ENCODE peak calls at places on chromosomes 1 and 21, in ten cellular contexts. R is neural progenitor cell; M is activated CD8-positive, alpha-beta memory T cell treated with anti-CD3 and anti-CD28 coated beads for 48 hours; A is activated CD4-positive, alpha-beta T cell treated with anti-CD3 and anti-CD28 coated beads, Interleukin-2, amount 50 U/mL, for 24 hours; X is EH; Q is T47D; K is CD4-positive, CD25-positive, alpha-beta regulatory T cell; Y is SK-MEL-5; T is cardiac muscle cell; F is GM10248. D is an unnamed sample.

GRCh38 chr1:207627496-207627895 is 17.4 kb upstream of the CR1L start:
- DNase-seq in R (no peak), M (no peak), A (no peak), X (no peak), Q (no peak), K (no peak), Y (no peak), T (no peak), F (no peak), D (no peak)

GRCh38 chr1:227437495-227438008 is 119.3 kb upstream of the CDC42BPA start:
- DNase-seq in R (peak; percentile 40), M (no peak), A (no peak), X (peak; percentile 74), Q (peak; percentile 68), K (no peak), Y (peak; percentile 79), T (peak; percentile 35), F (no peak), D (peak; percentile 68)

GRCh38 chr1:94863919-94864318 is 43.8 kb downstream of the SLC44A3 start:
- DNase-seq in R (no peak), M (no peak), A (no peak), X (peak; percentile 96), Q (no peak), K (no peak), Y (peak; percentile 83), T (no peak), F (no peak), D (peak; percentile 87)

GRCh38 chr1:200888349-200888838 is 6.3 kb upstream of the INAVA start:
- DNase-seq in R (peak; percentile 16), M (peak; percentile 56), A (peak; percentile 45), X (no peak), Q (no peak), K (peak; percentile 40), Y (no peak), T (no peak), F (peak; percentile 82), D (no peak)

GRCh38 chr1:236888126-236888525 is 93.0 kb downstream of the MTR start:
- DNase-seq in R (no peak), M (no peak), A (no peak), X (no peak), Q (no peak), K (no peak), Y (no peak), T (no peak), F (no peak), D (no peak)

GRCh38 chr1:40258445-40258769 is 371 bp downstream of the ZMPSTE24 start:
- DNase-seq in R (peak; percentile 52), M (no peak), A (no peak), X (peak; percentile 33), Q (no peak), K (no peak), Y (peak; percentile 32), T (no peak), F (no peak), D (peak; percentile 23)

GRCh38 chr1:50139339-50139738 is 30.6 kb downstream of the ELAVL4 start:
- DNase-seq in R (no peak), M (no peak), A (no peak), X (no peak), Q (no peak), K (no peak), Y (no peak), T (no peak), F (no peak), D (no peak)

GRCh38 chr1:18339161-18339560 is 141.6 kb upstream of the KLHDC7A start:
- DNase-seq in R (no peak), M (no peak), A (no peak), X (no peak), Q (no peak), K (no peak), Y (no peak), T (no peak), F (no peak), D (no peak)

GRCh38 chr1:63674865-63675815 is 81.9 kb downstream of the PGM1 start:
- DNase-seq in R (no peak), M (no peak), A (no peak), X (no peak), Q (no peak), K (no peak), Y (no peak), T (peak; percentile 27), F (no peak), D (no peak)

GRCh38 chr1:231691618-231692259 is 65.1 kb downstream of the DISC1 start:
- DNase-seq in R (peak; percentile 64), M (no peak), A (no peak), X (peak; percentile 52), Q (peak; percentile 26), K (no peak), Y (peak; percentile 68), T (peak; percentile 43), F (no peak), D (peak; percentile 47)

GRCh38 chr1:42887366-42887765 is 41.0 kb downstream of the ZNF691 start:
- DNase-seq in R (no peak), M (no peak), A (no peak), X (no peak), Q (no peak), K (no peak), Y (no peak), T (no peak), F (no peak), D (no peak)

GRCh38 chr1:229554886-229555621 is 3.5 kb downstream of the ABCB10 start:
- DNase-seq in R (no peak), M (no peak), A (no peak), X (peak; percentile 12), Q (no peak), K (no peak), Y (no peak), T (peak; percentile 30), F (no peak), D (no peak)

GRCh38 chr1:183477986-183478781 is 5.9 kb downstream of the SMG7 start:
- DNase-seq in R (no peak), M (no peak), A (no peak), X (no peak), Q (no peak), K (no peak), Y (no peak), T (no peak), F (peak; percentile 11), D (no peak)

GRCh38 chr1:151058682-151059341 is 610 bp downstream of the CDC42SE1 start:
- DNase-seq in R (peak; percentile 46), M (no peak), A (no peak), X (no peak), Q (peak; percentile 75), K (no peak), Y (no peak), T (peak; percentile 45), F (no peak), D (peak; percentile 19)

GRCh38 chr1:109714661-109715372 is 2.8 kb downstream of the GSTM5 start:
- DNase-seq in R (no peak), M (no peak), A (no peak), X (no peak), Q (no peak), K (no peak), Y (no peak), T (no peak), F (no peak), D (no peak)

GRCh38 chr1:168728452-168729404 is at the start of gene DPT:
- DNase-seq in R (no peak), M (no peak), A (no peak), X (peak; percentile 61), Q (no peak), K (no peak), Y (no peak), T (no peak), F (no peak), D (peak; percentile 9)

GRCh38 chr1:231170875-231171274 is 9.0 kb downstream of the TRIM67 start:
- DNase-seq in R (no peak), M (no peak), A (no peak), X (no peak), Q (no peak), K (no peak), Y (peak; percentile 55), T (no peak), F (no peak), D (no peak)

GRCh38 chr1:187460093-187460492 is 631.3 kb downstream of the PLA2G4A start:
- DNase-seq in R (no peak), M (no peak), A (no peak), X (no peak), Q (no peak), K (no peak), Y (no peak), T (no peak), F (no peak), D (no peak)

GRCh38 chr1:4462831-4463484 is 191.5 kb upstream of the AJAP1 start:
- DNase-seq in R (no peak), M (no peak), A (no peak), X (no peak), Q (no peak), K (no peak), Y (no peak), T (no peak), F (no peak), D (no peak)

GRCh38 chr1:168134132-168135041 is 2.3 kb downstream of the GPR161 start:
- DNase-seq in R (no peak), M (no peak), A (no peak), X (peak; percentile 17), Q (no peak), K (no peak), Y (no peak), T (no peak), F (no peak), D (no peak)

GRCh38 chr1:157988002-157988401 is 5.4 kb upstream of the KIRREL1 start:
- DNase-seq in R (no peak), M (no peak), A (no peak), X (no peak), Q (no peak), K (no peak), Y (no peak), T (no peak), F (no peak), D (no peak)

GRCh38 chr21:38712076-38712475 is 93.7 kb upstream of the ETS2 start:
- DNase-seq in R (peak; percentile 64), M (no peak), A (no peak), X (peak; percentile 57), Q (peak; percentile 54), K (no peak), Y (peak; percentile 76), T (peak; percentile 48), F (no peak), D (peak; percentile 27)

GRCh38 chr21:43361127-43361492 is 65.8 kb downstream of the SIK1 start:
- DNase-seq in R (no peak), M (no peak), A (no peak), X (peak; percentile 72), Q (no peak), K (no peak), Y (no peak), T (no peak), F (no peak), D (peak; percentile 63)

GRCh38 chr1:184790642-184791041 is 36.0 kb upstream of the EDEM3 start:
- DNase-seq in R (no peak), M (no peak), A (no peak), X (no peak), Q (no peak), K (no peak), Y (no peak), T (no peak), F (no peak), D (no peak)

GRCh38 chr1:156894001-156894400 is 483 bp downstream of the PEAR1 start:
- DNase-seq in R (no peak), M (no peak), A (no peak), X (peak; percentile 45), Q (no peak), K (no peak), Y (no peak), T (no peak), F (no peak), D (no peak)

GRCh38 chr1:184945678-184946412 is 28.5 kb downstream of the NIBAN1 start:
- DNase-seq in R (no peak), M (no peak), A (no peak), X (peak; percentile 56), Q (no peak), K (no peak), Y (no peak), T (no peak), F (peak; percentile 43), D (peak; percentile 69)

GRCh38 chr1:151834239-151834638 is 2.6 kb upstream of the RORC start:
- DNase-seq in R (no peak), M (no peak), A (no peak), X (no peak), Q (no peak), K (no peak), Y (no peak), T (no peak), F (no peak), D (no peak)

GRCh38 chr1:182575540-182576149 is 13.4 kb downstream of the RNASEL start:
- DNase-seq in R (no peak), M (no peak), A (no peak), X (peak; percentile 63), Q (no peak), K (no peak), Y (no peak), T (no peak), F (no peak), D (peak; percentile 55)

D was measured in IMR-90.